ENCODE peak calls at places on chromosomes 4 and X, in six cellular contexts. O is activated naive CD4-positive, alpha-beta T cell treated with Interleukin-2 at 50 U/mL for 16 hours; M is fibroblast of mammary gland; G is stromal cell of bone marrow; Z is activated CD8-positive, alpha-beta memory T cell treated with anti-CD3 and anti-CD28 coated beads for 4 hours; B is EL. Q is an unnamed sample.

GRCh38 chr4:2138846-2139500 is 79.8 kb downstream of the NAT8L start:
- DNase-seq in O (no peak), M (no peak), G (no peak), Z (no peak), B (no peak), Q (no peak)

GRCh38 chr4:165398570-165398969 is 19.8 kb downstream of the CPE start:
- DNase-seq in O (no peak), M (peak; percentile 54), G (no peak), Z (no peak), B (no peak), Q (no peak)

GRCh38 chrX:18887821-18888205 is 96.1 kb downstream of the PHKA2 start:
- DNase-seq in O (no peak), M (no peak), G (no peak), Z (no peak), B (no peak), Q (no peak)

GRCh38 chrX:154719132-154719675 is 31.7 kb downstream of the GAB3 start:
- DNase-seq in O (peak; percentile 55), M (peak; percentile 90), G (no peak), Z (peak; percentile 15), B (peak; percentile 40), Q (peak; percentile 50)

GRCh38 chrX:21972721-21973120 is 32.2 kb downstream of the SMS start:
- DNase-seq in O (peak; percentile 35), M (peak; percentile 55), G (no peak), Z (no peak), B (peak; percentile 88), Q (no peak)

GRCh38 chr4:159487284-159487747 is 384.4 kb downstream of the RAPGEF2 start:
- DNase-seq in O (no peak), M (peak; percentile 75), G (peak; percentile 60), Z (no peak), B (peak; percentile 70), Q (peak; percentile 28)

GRCh38 chr4:915595-915994 is 16.5 kb downstream of the GAK start:
- DNase-seq in O (no peak), M (peak; percentile 58), G (no peak), Z (no peak), B (no peak), Q (no peak)

GRCh38 chr4:147367841-147368385 is 113.0 kb upstream of the EDNRA start:
- DNase-seq in O (no peak), M (peak; percentile 52), G (no peak), Z (no peak), B (no peak), Q (no peak)

GRCh38 chr4:136927172-136927571 is 605.1 kb downstream of the PCDH18 start:
- DNase-seq in O (no peak), M (peak; percentile 79), G (no peak), Z (no peak), B (peak; percentile 52), Q (no peak)

GRCh38 chr4:85953651-85954018 is 406.2 kb downstream of the MAPK10 start:
- DNase-seq in O (no peak), M (peak; percentile 66), G (no peak), Z (no peak), B (peak; percentile 90), Q (no peak)

GRCh38 chr4:185825737-185826136 is 13.7 kb upstream of the SORBS2 start:
- DNase-seq in O (no peak), M (no peak), G (no peak), Z (no peak), B (no peak), Q (no peak)

GRCh38 chrX:140764401-140764919 is 54.9 kb downstream of the LINC00632 start:
- DNase-seq in O (peak; percentile 3), M (peak; percentile 66), G (no peak), Z (no peak), B (peak; percentile 56), Q (peak; percentile 26)

GRCh38 chrX:68681443-68681941 is 34.0 kb downstream of the STARD8 start:
- DNase-seq in O (no peak), M (peak; percentile 87), G (peak; percentile 91), Z (no peak), B (peak; percentile 67), Q (no peak)

GRCh38 chr4:113153529-113154101 is 104.2 kb downstream of the ANK2 start:
- DNase-seq in O (no peak), M (no peak), G (no peak), Z (no peak), B (no peak), Q (no peak)

GRCh38 chr4:83171640-83172039 is 57.1 kb upstream of the PLAC8 start:
- DNase-seq in O (no peak), M (peak; percentile 8), G (no peak), Z (no peak), B (no peak), Q (no peak)

GRCh38 chr4:156528216-156528615 is 443.4 kb downstream of the PDGFC start:
- DNase-seq in O (no peak), M (no peak), G (no peak), Z (no peak), B (no peak), Q (no peak)

GRCh38 chr4:17204908-17205307 is 306.5 kb upstream of the LDB2 start:
- DNase-seq in O (no peak), M (no peak), G (no peak), Z (no peak), B (no peak), Q (no peak)

GRCh38 chr4:8838911-8839431 is 32.7 kb downstream of the HMX1 start:
- DNase-seq in O (no peak), M (no peak), G (no peak), Z (no peak), B (no peak), Q (no peak)

GRCh38 chr4:83947111-83947510 is 411.2 kb downstream of the GPAT3 start:
- DNase-seq in O (no peak), M (no peak), G (no peak), Z (no peak), B (no peak), Q (no peak)

GRCh38 chrX:137930562-137930961 is 364.6 kb downstream of the ZIC3 start:
- DNase-seq in O (no peak), M (no peak), G (no peak), Z (no peak), B (no peak), Q (no peak)

GRCh38 chr4:30716671-30717207 is 3.4 kb upstream of the PCDH7 start:
- DNase-seq in O (no peak), M (peak; percentile 45), G (no peak), Z (no peak), B (peak; percentile 47), Q (no peak)

GRCh38 chrX:47645530-47645929 is 4.8 kb downstream of the ELK1 start:
- DNase-seq in O (no peak), M (no peak), G (no peak), Z (no peak), B (no peak), Q (no peak)

GRCh38 chr4:144861471-144861870 is 215.5 kb downstream of the HHIP start:
- DNase-seq in O (no peak), M (no peak), G (no peak), Z (no peak), B (no peak), Q (no peak)

GRCh38 chr4:179465131-179465797 is 2023.0 kb upstream of the AGA start:
- DNase-seq in O (no peak), M (no peak), G (no peak), Z (no peak), B (no peak), Q (no peak)

GRCh38 chr4:9921326-9921725 is 100.0 kb downstream of the SLC2A9 start:
- DNase-seq in O (no peak), M (no peak), G (no peak), Z (no peak), B (no peak), Q (no peak)

GRCh38 chr4:25486171-25486570 is 109.1 kb downstream of the ANAPC4 start:
- DNase-seq in O (no peak), M (no peak), G (no peak), Z (no peak), B (no peak), Q (no peak)

GRCh38 chrX:18457000-18457399 is 31.6 kb downstream of the CDKL5 start:
- DNase-seq in O (no peak), M (no peak), G (no peak), Z (no peak), B (no peak), Q (no peak)

GRCh38 chr4:88979292-88979691 is 77.7 kb downstream of the FAM13A start:
- DNase-seq in O (no peak), M (no peak), G (no peak), Z (no peak), B (no peak), Q (no peak)